ENCODE peak calls at places on chromosomes 12 and 14, in four cellular contexts. N is fibroblast of lung, A is neural crest cell, F is GM12892. J is an unnamed sample.
A peak's percentile ranks its signal among the peaks of the same experiment; 100 is the strongest.

GRCh38 chr14:68692916-68693771 is 99.7 kb downstream of the ZFP36L1 start:
- DNase-seq in N (peak; percentile 84), A (no peak), F (no peak), J (no peak)

GRCh38 chr14:60485057-60485599 is 735 bp downstream of the C14orf39 start:
- DNase-seq in N (no peak), A (no peak), F (no peak), J (peak; percentile 10)

GRCh38 chr14:91872011-91872476 is 4.7 kb upstream of the TC2N start:
- DNase-seq in N (peak; percentile 29), A (no peak), F (no peak), J (no peak)

GRCh38 chr14:92456215-92457017 is 57.2 kb upstream of the RIN3 start:
- DNase-seq in N (peak; percentile 75), A (peak; percentile 57), F (no peak), J (peak; percentile 27)

GRCh38 chr14:58549358-58549757 is 88.4 kb upstream of the DACT1 start:
- DNase-seq in N (no peak), A (no peak), F (no peak), J (no peak)

GRCh38 chr12:127964717-127965116 is 302.3 kb upstream of the TMEM132C start:
- DNase-seq in N (no peak), A (no peak), F (no peak), J (no peak)

GRCh38 chr12:2682301-2683282 is 112.2 kb upstream of the FKBP4 start:
- DNase-seq in N (peak; percentile 54), A (peak; percentile 36), F (no peak), J (no peak)

GRCh38 chr12:530871-531270 is 71.1 kb downstream of the B4GALNT3 start:
- DNase-seq in N (no peak), A (no peak), F (no peak), J (no peak)

GRCh38 chr14:56474419-56475022 is 105.1 kb upstream of the TMEM260 start:
- DNase-seq in N (peak; percentile 59), A (peak; percentile 40), F (no peak), J (peak; percentile 30)

GRCh38 chr14:82657186-82657675 is 1123.6 kb upstream of the SEL1L start:
- DNase-seq in N (no peak), A (no peak), F (no peak), J (no peak)

GRCh38 chr14:67237591-67237990 is 3.6 kb upstream of the PALS1 start:
- DNase-seq in N (no peak), A (no peak), F (no peak), J (no peak)

GRCh38 chr12:120006248-120006975 is 17.4 kb downstream of the BICDL1 start:
- DNase-seq in N (no peak), A (no peak), F (no peak), J (no peak)

GRCh38 chr12:30870491-30871265 is 55.9 kb upstream of the TSPAN11 start:
- DNase-seq in N (no peak), A (no peak), F (no peak), J (no peak)

GRCh38 chr12:52285172-52285745 is 6.1 kb downstream of the KRT81 start:
- DNase-seq in N (no peak), A (no peak), F (no peak), J (no peak)

GRCh38 chr14:61839452-61839851 is 77.2 kb downstream of the SNAPC1 start:
- DNase-seq in N (peak; percentile 59), A (no peak), F (no peak), J (no peak)

GRCh38 chr14:92309968-92310367 is 13.0 kb upstream of the SLC24A4 start:
- DNase-seq in N (no peak), A (no peak), F (no peak), J (no peak)

GRCh38 chr12:40947812-40948211 is 240.3 kb upstream of the PDZRN4 start:
- DNase-seq in N (no peak), A (no peak), F (no peak), J (no peak)

GRCh38 chr12:51429705-51430104 is 5.1 kb downstream of the SLC4A8 start:
- DNase-seq in N (no peak), A (no peak), F (no peak), J (no peak)

GRCh38 chr14:65709576-65709975 is 297.0 kb downstream of the FUT8 start:
- DNase-seq in N (peak; percentile 18), A (no peak), F (no peak), J (no peak)

GRCh38 chr14:103624860-103625259 is 4.2 kb upstream of the KLC1 start:
- DNase-seq in N (peak; percentile 53), A (no peak), F (no peak), J (no peak)

GRCh38 chr12:108516511-108517275 is 1.6 kb downstream of the FICD start:
- DNase-seq in N (no peak), A (no peak), F (no peak), J (peak; percentile 30)